ENCODE peak calls at places on chromosomes 11 and 22, in five cellular contexts. M, H, B, Q and X are unnamed samples.

GRCh38 chr22:24494182-24494534 is 974 bp upstream of the UPB1 start:
- DNase-seq in M (no peak), H (no peak), B (no peak), Q (no peak), X (no peak)

GRCh38 chr22:39144101-39144815 is 8.2 kb downstream of the CBX7 start:
- DNase-seq in M (no peak), H (peak), B (peak), Q (peak), X (no peak)

GRCh38 chr11:129894281-129895125 is 875 bp downstream of the NFRKB start:
- DNase-seq in M (peak), H (peak), B (peak), Q (peak), X (no peak)

GRCh38 chr11:65503923-65504670 is 5.3 kb downstream of the MALAT1 start:
- DNase-seq in M (peak), H (peak), B (peak), Q (no peak), X (no peak)

GRCh38 chr22:30185129-30185528 is 61.4 kb downstream of the LIF start:
- DNase-seq in M (no peak), H (no peak), B (peak), Q (no peak), X (no peak)

GRCh38 chr11:64088159-64089026 is 52.7 kb downstream of the FLRT1 start:
- DNase-seq in M (no peak), H (no peak), B (peak), Q (no peak), X (no peak)

GRCh38 chr11:70522613-70523311 is 124.4 kb downstream of the CTTN start:
- DNase-seq in M (no peak), H (no peak), B (no peak), Q (no peak), X (no peak)

GRCh38 chr11:110894224-110894623 is 182.0 kb upstream of the ARHGAP20 start:
- DNase-seq in M (no peak), H (no peak), B (no peak), Q (no peak), X (no peak)

GRCh38 chr11:86228967-86229330 is 15.6 kb upstream of the EED start:
- DNase-seq in M (no peak), H (no peak), B (no peak), Q (no peak), X (no peak)

GRCh38 chr11:84398017-84398626 is 1112.0 kb upstream of the CCDC90B start:
- DNase-seq in M (no peak), H (no peak), B (peak), Q (no peak), X (peak)

GRCh38 chr11:105903113-105903512 is 118.9 kb downstream of the MSANTD4 start:
- DNase-seq in M (no peak), H (no peak), B (no peak), Q (no peak), X (no peak)

GRCh38 chr11:69475141-69475865 is 6.2 kb upstream of the LINC01488 start:
- DNase-seq in M (no peak), H (no peak), B (no peak), Q (no peak), X (no peak)

GRCh38 chr22:45477366-45478107 is 25.1 kb upstream of the FBLN1 start:
- DNase-seq in M (no peak), H (no peak), B (no peak), Q (no peak), X (no peak)

GRCh38 chr22:21775061-21775460 is 39.5 kb upstream of the YPEL1 start:
- DNase-seq in M (peak), H (no peak), B (no peak), Q (peak), X (no peak)

GRCh38 chr11:71447791-71448256 is 369 bp downstream of the DHCR7 start:
- DNase-seq in M (no peak), H (no peak), B (no peak), Q (peak), X (no peak)

GRCh38 chr11:14384338-14384737 is 25.4 kb upstream of the RRAS2 start:
- DNase-seq in M (peak), H (peak), B (no peak), Q (no peak), X (no peak)

GRCh38 chr11:121864660-121865059 is 251.4 kb downstream of the BLID start:
- DNase-seq in M (peak), H (no peak), B (no peak), Q (no peak), X (no peak)

GRCh38 chr11:64444838-64445441 is 86.0 kb downstream of the RPS6KA4 start:
- DNase-seq in M (peak), H (peak), B (peak), Q (no peak), X (no peak)

GRCh38 chr11:13030857-13031256 is 21.7 kb downstream of the RASSF10 start:
- DNase-seq in M (no peak), H (no peak), B (peak), Q (no peak), X (peak)

GRCh38 chr11:7892751-7893356 is 38.2 kb downstream of the OR10A6 start:
- DNase-seq in M (peak), H (peak), B (peak), Q (peak), X (peak)

GRCh38 chr11:6719588-6719987 is 36.4 kb upstream of the MRPL17 start:
- DNase-seq in M (no peak), H (no peak), B (no peak), Q (no peak), X (no peak)

GRCh38 chr11:34417203-34417602 is 21.5 kb upstream of the CAT start:
- DNase-seq in M (no peak), H (no peak), B (no peak), Q (no peak), X (no peak)

GRCh38 chr11:71995726-71996291 is 2.9 kb upstream of the IL18BP start:
- DNase-seq in M (no peak), H (no peak), B (no peak), Q (no peak), X (no peak)

GRCh38 chr22:31093956-31094622 is 13.0 kb downstream of the SMTN start:
- DNase-seq in M (no peak), H (no peak), B (no peak), Q (peak), X (no peak)

GRCh38 chr22:16793831-16794230 is 31.4 kb downstream of the XKR3 start:
- DNase-seq in M (no peak), H (no peak), B (no peak), Q (no peak), X (no peak)

GRCh38 chr11:122108192-122108799 is 7.7 kb downstream of the BLID start:
- DNase-seq in M (no peak), H (peak), B (peak), Q (peak), X (no peak)

GRCh38 chr11:18046116-18046777 is at the start of gene TPH1:
- DNase-seq in M (peak), H (peak), B (peak), Q (no peak), X (no peak)

GRCh38 chr22:50400406-50400805 is 57.3 kb downstream of the PPP6R2 start:
- DNase-seq in M (no peak), H (no peak), B (no peak), Q (no peak), X (no peak)

GRCh38 chr11:60889869-60890311 is 16.5 kb downstream of the PRPF19 start:
- DNase-seq in M (no peak), H (no peak), B (no peak), Q (no peak), X (peak)

GRCh38 chr11:60890696-60891095 is 15.7 kb downstream of the PRPF19 start:
- DNase-seq in M (no peak), H (no peak), B (no peak), Q (no peak), X (no peak)

GRCh38 chr11:60891103-60891741 is 15.2 kb downstream of the PRPF19 start:
- DNase-seq in M (no peak), H (no peak), B (no peak), Q (no peak), X (no peak)

DNA sequence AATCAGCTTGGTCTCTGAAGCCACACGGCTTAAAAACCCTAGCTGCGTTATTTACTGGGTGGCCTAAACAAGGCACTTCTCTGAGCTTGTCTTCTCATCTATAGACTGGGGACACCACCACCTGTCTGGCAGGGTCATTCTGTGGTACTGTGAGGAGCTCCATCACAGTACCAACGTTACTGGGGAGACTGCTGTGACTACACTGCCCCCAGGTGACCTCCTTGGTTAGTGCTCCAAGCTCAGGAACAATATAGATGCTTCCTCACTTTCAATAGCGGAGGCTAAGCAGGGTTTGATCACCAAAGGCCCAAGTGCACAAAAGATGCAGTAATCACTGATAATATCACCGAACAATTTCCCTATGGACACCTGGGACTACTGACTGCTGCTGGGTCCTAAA is 18.9 kb downstream of the PRPF19 start:
- DNase-seq in M (peak), H (peak), B (peak), Q (peak), X (no peak)
- TF ChIP-seq CTCF in M (peak), H (peak), B (peak), Q (peak), X (peak)

DNA sequence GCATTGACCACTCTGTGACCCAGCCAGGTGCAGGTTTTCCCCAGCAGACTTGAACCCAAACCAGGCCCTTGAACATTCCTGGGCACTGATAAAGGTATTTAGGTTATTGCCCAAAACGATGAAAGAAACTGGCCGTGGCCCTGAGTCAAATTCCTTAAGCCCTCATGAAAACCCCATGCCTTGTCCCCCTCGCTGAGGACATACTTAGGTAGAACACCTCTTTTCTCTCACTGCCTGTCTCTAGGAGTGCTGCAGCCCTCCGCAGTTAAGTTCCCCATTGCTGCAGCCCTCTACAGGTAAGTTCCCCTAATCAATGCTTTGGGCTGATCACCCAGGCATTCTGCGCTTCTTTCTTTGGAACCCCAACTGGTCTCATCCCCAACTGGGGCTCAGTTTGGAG is 961.6 kb downstream of the TBC1D22A start:
- DNase-seq in M (no peak), H (no peak), B (no peak), Q (no peak), X (no peak)
- TF ChIP-seq CTCF in M (no peak), H (no peak), B (no peak), Q (no peak), X (no peak)

DNA sequence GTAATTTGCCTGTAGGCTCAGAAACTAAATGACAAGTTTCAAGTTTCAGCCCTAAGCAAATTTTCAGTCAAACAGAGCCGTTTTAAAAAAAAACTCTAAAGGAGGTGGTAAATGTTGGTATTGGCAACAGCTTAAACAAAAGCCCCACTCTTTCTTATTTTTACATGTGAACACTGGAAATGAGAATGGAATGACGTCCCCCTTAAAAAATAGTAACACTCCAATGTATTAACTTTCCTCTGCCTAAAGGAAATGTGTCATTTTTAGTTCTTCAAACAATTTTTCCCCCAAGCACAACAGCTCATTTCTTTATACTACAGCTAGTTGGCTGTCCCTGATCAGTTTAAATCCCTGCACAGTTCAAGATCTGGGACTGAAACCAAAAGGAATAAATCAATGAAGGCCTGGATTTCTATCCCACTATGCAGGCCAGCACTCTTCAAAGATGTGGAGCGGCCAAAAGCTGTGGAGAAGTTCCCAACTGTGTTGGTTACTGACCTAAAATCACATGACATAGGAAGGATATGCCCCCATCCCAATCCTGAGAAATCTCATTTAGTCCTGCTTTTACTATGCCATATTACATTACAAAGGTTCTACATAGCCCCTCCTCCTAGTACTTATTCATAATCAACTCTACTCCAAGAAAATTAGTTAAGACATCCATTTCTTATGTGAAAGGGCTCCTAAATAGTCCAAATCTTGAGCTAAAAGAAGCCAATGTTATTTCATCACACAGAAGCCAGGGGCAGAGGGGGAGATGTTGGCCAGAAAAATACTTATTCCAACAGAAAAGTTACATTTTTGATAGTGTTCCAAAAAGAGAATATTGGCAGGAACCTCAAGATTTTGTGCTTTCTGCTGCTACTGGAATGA is 95.9 kb downstream of the CADM1 start:
- DNase-seq in M (no peak), H (no peak), B (no peak), Q (peak), X (no peak)
- TF ChIP-seq CTCF in M (no peak), H (no peak), B (no peak), Q (no peak), X (no peak)

GRCh38 chr11:134132808-134133207 is 63.9 kb downstream of the JAM3 start:
- DNase-seq in M (no peak), H (no peak), B (peak), Q (no peak), X (peak)

GRCh38 chr11:134134167-134134566 is 65.3 kb downstream of the JAM3 start:
- DNase-seq in M (no peak), H (no peak), B (no peak), Q (no peak), X (no peak)

GRCh38 chr11:134126197-134126822 is 57.4 kb downstream of the JAM3 start:
- DNase-seq in M (peak), H (peak), B (peak), Q (peak), X (no peak)

DNA sequence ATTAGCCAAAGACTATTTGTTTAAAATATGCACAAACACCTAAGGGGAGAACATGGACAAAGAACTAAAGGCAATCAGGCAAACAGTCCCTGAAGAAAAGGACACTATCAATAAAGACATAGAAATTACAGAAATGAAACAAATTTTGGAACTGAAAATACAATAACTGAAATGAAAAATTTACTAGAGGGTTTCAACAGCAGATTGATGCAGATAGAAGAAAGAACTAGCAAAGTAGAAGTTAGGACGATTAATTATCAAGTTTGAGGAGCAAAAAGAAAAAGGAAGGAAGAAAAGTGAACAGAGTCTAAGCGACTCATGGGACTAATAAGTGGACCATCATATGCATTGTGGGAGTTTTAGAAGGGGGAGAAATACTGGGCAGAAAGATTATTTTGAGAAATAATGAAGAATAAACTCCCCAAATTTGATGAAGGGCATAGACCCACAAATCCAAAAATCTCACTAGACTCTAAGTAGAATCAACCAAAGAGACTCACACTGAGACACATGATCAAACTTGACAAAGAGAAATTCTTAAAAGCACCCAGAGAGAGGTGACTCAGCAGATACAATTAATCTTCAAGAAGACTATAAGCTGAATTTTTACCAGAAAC is 62.9 kb downstream of the JAM3 start:
- DNase-seq in M (no peak), H (peak), B (no peak), Q (no peak), X (no peak)
- TF ChIP-seq CTCF in M (no peak), H (no peak), B (no peak), Q (no peak), X (no peak)

DNA sequence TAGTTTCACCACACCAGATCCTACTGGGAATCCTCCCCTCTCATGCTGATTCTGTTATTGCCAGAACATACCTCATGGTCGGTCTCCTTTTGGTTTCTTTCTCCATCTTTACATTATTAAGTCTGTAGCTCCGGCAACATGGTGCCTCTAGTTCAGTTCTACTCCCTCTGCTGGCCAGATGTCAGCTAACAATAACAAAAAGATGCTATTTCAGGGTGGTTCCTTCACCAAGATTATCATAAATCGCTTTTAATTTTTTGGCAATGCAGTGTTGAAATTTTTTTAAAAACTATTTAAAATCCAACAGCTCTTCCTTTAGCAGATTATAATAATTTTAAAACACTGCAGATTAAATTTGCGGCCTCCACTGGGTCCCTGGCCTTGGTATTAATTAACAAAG is 492.8 kb upstream of the KIRREL3 start:
- DNase-seq in M (no peak), H (peak), B (peak), Q (no peak), X (no peak)
- TF ChIP-seq CTCF in M (peak), H (peak), B (no peak), Q (peak), X (peak)

GRCh38 chr11:79054636-79055035 is 386.2 kb downstream of the TENM4 start:
- DNase-seq in M (peak), H (peak), B (peak), Q (no peak), X (no peak)

GRCh38 chr11:79060081-79060480 is 380.7 kb downstream of the TENM4 start:
- DNase-seq in M (no peak), H (no peak), B (no peak), Q (no peak), X (no peak)

GRCh38 chr11:79059171-79059570 is 381.7 kb downstream of the TENM4 start:
- DNase-seq in M (no peak), H (peak), B (no peak), Q (no peak), X (no peak)

GRCh38 chr11:79052539-79052938 is 388.3 kb downstream of the TENM4 start:
- DNase-seq in M (no peak), H (no peak), B (no peak), Q (no peak), X (no peak)

GRCh38 chr11:79055866-79056632 is 384.8 kb downstream of the TENM4 start:
- DNase-seq in M (peak), H (peak), B (no peak), Q (no peak), X (no peak)
- TF ChIP-seq CTCF in M (no peak), H (peak), B (no peak), Q (no peak), X (peak)

DNA sequence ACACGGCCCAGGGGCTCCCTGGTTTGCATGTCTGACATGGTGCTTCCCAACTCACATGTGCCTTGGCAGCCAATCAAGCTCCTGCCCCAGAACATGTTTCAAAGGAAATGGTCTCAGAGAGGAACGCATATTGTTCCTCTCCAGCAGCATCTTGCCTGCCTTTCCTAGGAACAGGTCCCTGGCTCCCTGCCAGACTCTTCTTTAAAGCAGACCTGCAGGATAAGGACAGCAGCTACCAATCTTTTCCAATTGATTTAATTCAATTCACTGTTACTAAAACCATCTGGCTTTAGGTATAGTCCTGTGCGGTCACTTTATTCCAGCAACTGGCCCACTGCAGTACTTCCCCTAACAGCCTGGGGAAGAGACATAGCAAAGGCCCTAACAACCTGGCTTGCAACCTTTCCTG is 79.9 kb downstream of the AMBRA1 start:
- DNase-seq in M (no peak), H (no peak), B (peak), Q (no peak), X (peak)
- TF ChIP-seq CTCF in M (no peak), H (no peak), B (no peak), Q (no peak), X (no peak)

GRCh38 chr11:76237914-76238313 is 31.6 kb upstream of the WNT11 start:
- DNase-seq in M (no peak), H (peak), B (no peak), Q (no peak), X (no peak)
- TF ChIP-seq CTCF in M (no peak), H (peak), B (no peak), Q (no peak), X (no peak)

DNA sequence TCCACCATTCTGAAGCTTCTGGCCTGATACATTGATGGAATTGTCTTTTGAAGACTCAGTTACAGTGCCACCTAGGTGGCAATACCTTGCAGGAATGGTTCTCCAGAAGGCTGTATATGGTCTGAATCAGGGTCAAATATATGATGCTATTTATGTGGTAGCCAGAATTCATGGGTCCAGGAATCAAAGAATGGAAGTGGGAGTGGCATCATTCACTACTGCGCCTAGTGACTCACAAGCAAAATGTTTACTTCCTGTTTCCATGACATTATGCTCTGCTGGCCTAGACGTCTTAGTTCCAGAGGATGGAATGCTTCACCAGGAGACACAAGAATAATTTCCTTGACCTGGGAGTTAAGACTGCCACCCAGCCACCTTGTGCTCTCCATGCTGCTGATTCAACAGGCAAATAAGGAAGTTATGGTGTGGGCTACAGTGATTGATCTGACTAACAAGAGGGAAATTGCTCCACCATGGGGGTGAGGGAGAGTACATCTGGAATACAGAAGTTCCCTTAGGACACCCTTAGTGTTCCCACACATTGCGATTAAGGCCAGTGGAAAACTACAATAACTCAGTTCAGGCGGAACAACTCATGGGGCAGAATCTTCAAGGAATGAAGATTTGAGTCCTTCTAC is 491.8 kb downstream of the ETS1 start:
- DNase-seq in M (peak), H (peak), B (peak), Q (no peak), X (no peak)
- TF ChIP-seq CTCF in M (no peak), H (peak), B (peak), Q (peak), X (no peak)